ENCODE peak calls at places on chromosome 12, in nine cellular contexts. F, Y, X, Z, N, K, G, M and V are unnamed samples.

GRCh38 chr12:114744696-114745095 is 60.7 kb upstream of the TBX3 start:
- ATAC-seq in F (no peak), Y (no peak), X (no peak), Z (no peak), N (no peak), K (no peak), G (no peak), M (no peak), V (no peak)

GRCh38 chr12:65654230-65654629 is 170.1 kb upstream of the HMGA2 start:
- ATAC-seq in F (no peak), Y (no peak), X (no peak), Z (no peak), N (no peak), K (no peak), G (no peak), M (no peak), V (no peak)

GRCh38 chr12:46390881-46391280 is 18.3 kb upstream of the SLC38A2 start:
- ATAC-seq in F (peak), Y (no peak), X (no peak), Z (peak), N (no peak), K (peak), G (no peak), M (no peak), V (no peak)

GRCh38 chr12:15863984-15864383 is 18.2 kb upstream of the STRAP start:
- ATAC-seq in F (no peak), Y (peak), X (no peak), Z (peak), N (peak), K (no peak), G (no peak), M (peak), V (no peak)

GRCh38 chr12:101935769-101936741 is 58.7 kb downstream of the DRAM1 start:
- ATAC-seq in F (peak), Y (peak), X (peak), Z (peak), N (peak), K (peak), G (peak), M (peak), V (peak)

GRCh38 chr12:76462668-76463224 is 96.8 kb downstream of the OSBPL8 start:
- ATAC-seq in F (peak), Y (no peak), X (no peak), Z (peak), N (no peak), K (peak), G (no peak), M (no peak), V (no peak)

GRCh38 chr12:110585231-110585799 is 2.2 kb upstream of the PPTC7 start:
- ATAC-seq in F (no peak), Y (no peak), X (no peak), Z (no peak), N (peak), K (no peak), G (no peak), M (no peak), V (peak)

GRCh38 chr12:65685514-65685913 is 138.8 kb upstream of the HMGA2 start:
- ATAC-seq in F (no peak), Y (no peak), X (peak), Z (peak), N (peak), K (no peak), G (no peak), M (peak), V (peak)

GRCh38 chr12:54418441-54419087 is 502 bp downstream of the ITGA5 start:
- ATAC-seq in F (peak), Y (no peak), X (peak), Z (no peak), N (peak), K (peak), G (no peak), M (peak), V (no peak)

GRCh38 chr12:101570022-101570421 is 24.7 kb upstream of the MYBPC1 start:
- ATAC-seq in F (no peak), Y (peak), X (peak), Z (peak), N (peak), K (no peak), G (peak), M (peak), V (no peak)

GRCh38 chr12:6614513-6615177 is 7.5 kb upstream of the CHD4 start:
- ATAC-seq in F (no peak), Y (no peak), X (no peak), Z (no peak), N (no peak), K (no peak), G (peak), M (no peak), V (no peak)

GRCh38 chr12:62194031-62194430 is 66.2 kb upstream of the USP15 start:
- ATAC-seq in F (no peak), Y (no peak), X (no peak), Z (no peak), N (no peak), K (no peak), G (no peak), M (no peak), V (no peak)

GRCh38 chr12:28954333-28954732 is 194.7 kb upstream of the FAR2 start:
- ATAC-seq in F (no peak), Y (no peak), X (no peak), Z (no peak), N (no peak), K (no peak), G (no peak), M (peak), V (no peak)

GRCh38 chr12:81797100-81797499 is 38.0 kb upstream of the PPFIA2 start:
- ATAC-seq in F (no peak), Y (no peak), X (no peak), Z (peak), N (no peak), K (no peak), G (no peak), M (no peak), V (no peak)

GRCh38 chr12:108850854-108851573 is 6.4 kb downstream of the SSH1 start:
- ATAC-seq in F (no peak), Y (peak), X (peak), Z (peak), N (peak), K (no peak), G (no peak), M (peak), V (no peak)

GRCh38 chr12:24719293-24719721 is 229.6 kb downstream of the BCAT1 start:
- ATAC-seq in F (peak), Y (no peak), X (no peak), Z (peak), N (no peak), K (peak), G (peak), M (peak), V (no peak)

GRCh38 chr12:53208435-53208834 is 1.4 kb upstream of the ITGB7 start:
- ATAC-seq in F (no peak), Y (peak), X (peak), Z (no peak), N (peak), K (no peak), G (no peak), M (no peak), V (no peak)

GRCh38 chr12:54012631-54013398 is 4.0 kb downstream of the HOXC8 start:
- ATAC-seq in F (no peak), Y (no peak), X (no peak), Z (no peak), N (no peak), K (no peak), G (no peak), M (no peak), V (no peak)

GRCh38 chr12:108573310-108573709 is 10.9 kb downstream of the ISCU start:
- ATAC-seq in F (peak), Y (no peak), X (no peak), Z (peak), N (no peak), K (peak), G (no peak), M (no peak), V (no peak)

GRCh38 chr12:97134495-97134894 is 227.4 kb downstream of the NEDD1 start:
- ATAC-seq in F (no peak), Y (no peak), X (no peak), Z (no peak), N (no peak), K (no peak), G (no peak), M (no peak), V (no peak)

GRCh38 chr12:3184485-3184884 is 107.3 kb downstream of the TSPAN9 start:
- ATAC-seq in F (no peak), Y (no peak), X (peak), Z (no peak), N (no peak), K (no peak), G (no peak), M (no peak), V (no peak)

GRCh38 chr12:101536069-101536674 is 58.6 kb upstream of the MYBPC1 start:
- ATAC-seq in F (no peak), Y (no peak), X (no peak), Z (no peak), N (no peak), K (no peak), G (no peak), M (no peak), V (no peak)

GRCh38 chr12:113445544-113446176 is 23.5 kb downstream of the SDSL start:
- ATAC-seq in F (no peak), Y (no peak), X (no peak), Z (peak), N (no peak), K (no peak), G (peak), M (peak), V (peak)

GRCh38 chr12:89575405-89575804 is 49.6 kb upstream of the POC1B start:
- ATAC-seq in F (no peak), Y (no peak), X (no peak), Z (no peak), N (no peak), K (no peak), G (no peak), M (no peak), V (no peak)

GRCh38 chr12:93710574-93710926 is 33.4 kb downstream of the CRADD start:
- ATAC-seq in F (no peak), Y (no peak), X (no peak), Z (no peak), N (no peak), K (no peak), G (no peak), M (no peak), V (no peak)

GRCh38 chr12:49131973-49132461 is 822 bp upstream of the TUBA1B start:
- ATAC-seq in F (no peak), Y (no peak), X (no peak), Z (no peak), N (no peak), K (no peak), G (no peak), M (no peak), V (no peak)

GRCh38 chr12:75655233-75655879 is 143.9 kb upstream of the KRR1 start:
- ATAC-seq in F (peak), Y (no peak), X (no peak), Z (peak), N (no peak), K (peak), G (no peak), M (no peak), V (no peak)

GRCh38 chr12:90229771-90230170 is 521.1 kb upstream of the ATP2B1 start:
- ATAC-seq in F (no peak), Y (no peak), X (no peak), Z (no peak), N (no peak), K (no peak), G (peak), M (no peak), V (no peak)

GRCh38 chr12:25648460-25648859 is 95.4 kb upstream of the LMNTD1 start:
- ATAC-seq in F (no peak), Y (peak), X (peak), Z (no peak), N (peak), K (no peak), G (peak), M (peak), V (peak)

GRCh38 chr12:110258466-110258865 is 22.6 kb upstream of the ATP2A2 start:
- ATAC-seq in F (no peak), Y (no peak), X (no peak), Z (no peak), N (no peak), K (no peak), G (no peak), M (no peak), V (no peak)

GRCh38 chr12:12582895-12583303 is 20.2 kb upstream of the DUSP16 start:
- ATAC-seq in F (peak), Y (no peak), X (no peak), Z (peak), N (peak), K (peak), G (no peak), M (peak), V (peak)

GRCh38 chr12:91608562-91608961 is 425.9 kb upstream of the DCN start:
- ATAC-seq in F (no peak), Y (no peak), X (no peak), Z (no peak), N (no peak), K (no peak), G (no peak), M (no peak), V (no peak)

GRCh38 chr12:106288510-106289195 is 13.9 kb upstream of the TCP11L2 start:
- ATAC-seq in F (peak), Y (no peak), X (no peak), Z (no peak), N (peak), K (peak), G (peak), M (peak), V (peak)